ENCODE peak calls at places on chromosome 3, in four cellular contexts. R is ovary, A is testis, E is K562. S is an unnamed sample.

GRCh38 chr3:36813320-36813719 is 49.0 kb upstream of the DCLK3 start:
- DNase-seq in R (no peak), A (no peak), E (no peak), S (no peak)

GRCh38 chr3:164375538-164375937 is 702.8 kb downstream of the SI start:
- DNase-seq in R (no peak), A (no peak), E (no peak), S (no peak)

GRCh38 chr3:52915245-52915772 is 18.0 kb upstream of the STIMATE start:
- DNase-seq in R (no peak), A (no peak), E (no peak), S (no peak)

GRCh38 chr3:100650651-100651611 is 41.5 kb downstream of the ADGRG7 start:
- DNase-seq in R (no peak), A (no peak), E (no peak), S (peak; percentile 19)

GRCh38 chr3:52811452-52812011 is 16.9 kb downstream of the ITIH3 start:
- DNase-seq in R (no peak), A (no peak), E (no peak), S (no peak)

GRCh38 chr3:42529463-42529862 is 27.0 kb downstream of the VIPR1 start:
- DNase-seq in R (no peak), A (no peak), E (no peak), S (no peak)

GRCh38 chr3:48614044-48614443 is 4.6 kb upstream of the UQCRC1 start:
- DNase-seq in R (no peak), A (no peak), E (no peak), S (no peak)

GRCh38 chr3:61595826-61596225 is 34.5 kb downstream of the PTPRG start:
- DNase-seq in R (no peak), A (no peak), E (no peak), S (no peak)

GRCh38 chr3:151100076-151100475 is 14.6 kb downstream of the MED12L start:
- DNase-seq in R (no peak), A (no peak), E (no peak), S (no peak)

GRCh38 chr3:48086736-48087470 is 70.7 kb upstream of the MAP4 start:
- DNase-seq in R (no peak), A (no peak), E (no peak), S (no peak)

GRCh38 chr3:183073839-183074615 is 25.3 kb downstream of the MCCC1 start:
- DNase-seq in R (no peak), A (no peak), E (no peak), S (no peak)

GRCh38 chr3:150049317-150049716 is 78.6 kb upstream of the PFN2 start:
- DNase-seq in R (no peak), A (no peak), E (no peak), S (no peak)

GRCh38 chr3:184129012-184129411 is 6.1 kb upstream of the EIF2B5 start:
- DNase-seq in R (no peak), A (peak; percentile 56), E (peak; percentile 38), S (no peak)

GRCh38 chr3:4426782-4427344 is 40.2 kb downstream of the SUMF1 start:
- DNase-seq in R (no peak), A (no peak), E (no peak), S (no peak)

GRCh38 chr3:134937256-134938023 is 142.4 kb downstream of the EPHB1 start:
- DNase-seq in R (no peak), A (no peak), E (no peak), S (no peak)

GRCh38 chr3:21477896-21478295 is 273.1 kb downstream of the ZNF385D start:
- DNase-seq in R (no peak), A (no peak), E (no peak), S (no peak)

GRCh38 chr3:20250314-20250713 is 64.3 kb upstream of the SGO1 start:
- DNase-seq in R (no peak), A (no peak), E (no peak), S (no peak)

GRCh38 chr3:57444469-57444868 is 99.7 kb downstream of the DNAH12 start:
- DNase-seq in R (no peak), A (no peak), E (no peak), S (no peak)

GRCh38 chr3:29789686-29790085 is 508.8 kb downstream of the RBMS3 start:
- DNase-seq in R (no peak), A (no peak), E (no peak), S (no peak)

GRCh38 chr3:25448750-25449684 is 21.0 kb downstream of the RARB start:
- DNase-seq in R (peak; percentile 80), A (peak; percentile 70), E (no peak), S (peak; percentile 91)

GRCh38 chr3:133935843-133936825 is 40.5 kb upstream of the RAB6B start:
- DNase-seq in R (no peak), A (no peak), E (no peak), S (peak; percentile 75)

GRCh38 chr3:54861248-54862067 is 66.4 kb downstream of the LRTM1 start:
- DNase-seq in R (no peak), A (no peak), E (no peak), S (no peak)

GRCh38 chr3:183924956-183925355 is 40.3 kb upstream of the PARL start:
- DNase-seq in R (no peak), A (no peak), E (no peak), S (peak; percentile 24)

GRCh38 chr3:25854635-25855034 is 64.7 kb downstream of the OXSM start:
- DNase-seq in R (no peak), A (no peak), E (no peak), S (no peak)

GRCh38 chr3:127172670-127173515 is 20.0 kb upstream of the PRR23E start:
- DNase-seq in R (no peak), A (peak; percentile 9), E (no peak), S (no peak)

GRCh38 chr3:58047806-58048205 is 39.6 kb downstream of the FLNB start:
- DNase-seq in R (no peak), A (no peak), E (no peak), S (no peak)

GRCh38 chr3:10435850-10436249 is 69.5 kb downstream of the ATP2B2 start:
- DNase-seq in R (no peak), A (no peak), E (no peak), S (no peak)

GRCh38 chr3:30273304-30274072 is 332.9 kb upstream of the TGFBR2 start:
- DNase-seq in R (no peak), A (no peak), E (no peak), S (no peak)

GRCh38 chr3:189605717-189606116 is 25.5 kb upstream of the TP63 start:
- DNase-seq in R (no peak), A (no peak), E (no peak), S (no peak)
- TF ChIP-seq POLR2A in R (no peak), A (no peak), E (no peak), S (no peak)

GRCh38 chr3:33299395-33300081 is 22.3 kb downstream of the FBXL2 start:
- DNase-seq in R (no peak), A (no peak), E (no peak), S (no peak)
- H3K4me3 ChIP-seq in R (no peak overlapping the region), A (no peak overlapping the region), E (no peak overlapping the region), S (no peak overlapping the region)

GRCh38 chr3:112973325-112974177 is 1.4 kb downstream of the CD200R1 start:
- DNase-seq in R (no peak), A (no peak), E (no peak), S (no peak)

GRCh38 chr3:112974894-112975293 is at the start of gene CD200R1:
- DNase-seq in R (no peak), A (no peak), E (no peak), S (no peak)

GRCh38 chr3:112974178-112974517 is 755 bp downstream of the CD200R1 start:
- DNase-seq in R (no peak), A (no peak), E (no peak), S (no peak)

GRCh38 chr3:112976001-112976400 is 1.1 kb upstream of the CD200R1 start:
- DNase-seq in R (no peak), A (no peak), E (no peak), S (no peak)

DNA sequence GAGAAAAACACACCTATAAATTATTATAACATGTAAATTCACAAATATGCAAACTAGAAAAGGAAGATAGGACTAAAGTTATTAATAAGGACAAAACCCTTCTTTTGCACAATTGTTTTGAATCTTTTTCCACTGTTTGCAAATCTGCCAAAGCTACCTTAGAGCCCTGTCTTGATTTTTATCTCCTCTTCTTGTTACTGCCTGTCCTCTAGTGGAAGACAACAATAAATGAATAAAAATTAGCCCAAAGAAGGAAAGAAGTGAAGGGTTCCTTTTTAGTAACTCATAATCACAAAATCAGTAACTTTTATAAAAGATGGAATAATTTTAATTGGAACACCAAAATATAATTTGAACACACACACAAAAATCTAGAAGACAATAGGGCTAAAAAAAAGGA is 2.7 kb downstream of the CD200R1 start:
- DNase-seq in R (no peak), A (no peak), E (no peak), S (no peak)
- TF ChIP-seq CTCF in R (no peak), A (no peak), E (no peak), S (no peak)

GRCh38 chr3:157533298-157533870 is 30.2 kb upstream of the VEPH1 start:
- DNase-seq in R (no peak), A (no peak), E (no peak), S (no peak)
- TF ChIP-seq POLR2A in R (no peak), A (no peak), E (no peak), S (no peak)

GRCh38 chr3:73762855-73763254 is 138.1 kb upstream of the PDZRN3 start:
- DNase-seq in R (no peak), A (no peak), E (no peak), S (no peak)
- H3K4me3 ChIP-seq in R (no peak overlapping the region), A (no peak overlapping the region), E (no peak overlapping the region), S (no peak overlapping the region)

GRCh38 chr3:13420051-13420816 is at the start of gene NUP210:
- DNase-seq in R (no peak), A (peak; percentile 66), E (peak; percentile 98), S (no peak)

GRCh38 chr3:13419356-13420050 is 619 bp downstream of the NUP210 start:
- DNase-seq in R (no peak), A (peak; percentile 56), E (peak; percentile 89), S (no peak)

GRCh38 chr3:13415236-13416001 is 4.7 kb downstream of the NUP210 start:
- DNase-seq in R (no peak), A (no peak), E (no peak), S (no peak)

GRCh38 chr3:13414040-13414729 is 5.9 kb downstream of the NUP210 start:
- DNase-seq in R (no peak), A (peak; percentile 15), E (peak; percentile 45), S (no peak)

GRCh38 chr3:13416002-13416793 is 3.9 kb downstream of the NUP210 start:
- DNase-seq in R (no peak), A (no peak), E (peak; percentile 59), S (no peak)
- TF ChIP-seq CTCF in R (no peak), A (no peak), E (peak; percentile 49), S (no peak)

S was measured in lower leg skin.